ENCODE peak calls at places on chromosomes 2 and 18, in four cellular contexts. E is transverse colon, B is breast epithelium, X is Peyer's patch. V is an unnamed sample.
A peak's percentile ranks its signal among the peaks of the same experiment; 100 is the strongest.

GRCh38 chr18:28167835-28168349 is 9.0 kb downstream of the CDH2 start:
- DNase-seq in E (no peak), B (no peak), X (no peak), V (no peak)

GRCh38 chr2:3771576-3771975 is 68.2 kb downstream of the DCDC2C start:
- DNase-seq in B (no peak), E (no peak), X (no peak), V (no peak)

GRCh38 chr2:225842939-225843338 is 443.4 kb downstream of the NYAP2 start:
- DNase-seq in X (no peak), B (no peak), E (no peak), V (no peak)

GRCh38 chr2:238426568-238427434 is at the start of gene ASB1:
- DNase-seq in B (peak; percentile 67), X (peak; percentile 90), E (peak; percentile 75), V (peak; percentile 80)

GRCh38 chr2:17426708-17427107 is 91.5 kb downstream of the RAD51AP2 start:
- DNase-seq in X (no peak), E (no peak), B (no peak), V (no peak)

GRCh38 chr2:157229572-157229971 is 27.9 kb upstream of the GALNT5 start:
- DNase-seq in E (no peak), X (no peak), B (no peak), V (no peak)

GRCh38 chr2:109085912-109086742 is 42.9 kb upstream of the SH3RF3 start:
- DNase-seq in B (no peak), X (peak; percentile 32), E (no peak), V (no peak)

GRCh38 chr2:124824441-124824840 is 799.4 kb downstream of the CNTNAP5 start:
- DNase-seq in B (no peak), X (no peak), E (no peak), V (no peak)

GRCh38 chr18:58645398-58645797 is 16.5 kb upstream of the ALPK2 start:
- DNase-seq in X (no peak), E (no peak), B (no peak), V (no peak)

GRCh38 chr2:219142329-219142728 is 18.3 kb downstream of the NHEJ1 start:
- DNase-seq in E (no peak), B (no peak), X (no peak), V (no peak)

GRCh38 chr2:29576231-29576630 is 345.2 kb downstream of the ALK start:
- DNase-seq in E (no peak), X (no peak), B (no peak), V (no peak)

GRCh38 chr2:151886235-151886634 is 58.0 kb upstream of the ARL5A start:
- DNase-seq in E (no peak), B (no peak), X (no peak), V (no peak)

GRCh38 chr2:182920631-182921056 is 54.2 kb upstream of the FRZB start:
- DNase-seq in B (no peak), X (no peak), E (no peak), V (no peak)

GRCh38 chr2:54722641-54723299 is 692 bp upstream of the EML6 start:
- DNase-seq in B (no peak), E (no peak), X (no peak), V (peak; percentile 25)

GRCh38 chr18:8519102-8519501 is 90.1 kb upstream of the RAB12 start:
- DNase-seq in E (no peak), X (no peak), B (no peak), V (no peak)

GRCh38 chr18:23864620-23865019 is 149.9 kb upstream of the TTC39C start:
- DNase-seq in B (no peak), X (peak; percentile 66), E (no peak), V (no peak)

GRCh38 chr18:68972176-68972575 is 174.3 kb downstream of the CCDC102B start:
- DNase-seq in E (no peak), B (no peak), X (no peak), V (no peak)

GRCh38 chr18:46705521-46705920 is 48.5 kb upstream of the LOXHD1 start:
- DNase-seq in X (no peak), B (no peak), E (no peak), V (no peak)

GRCh38 chr2:30666307-30666874 is 140.9 kb downstream of the CAPN13 start:
- DNase-seq in B (no peak), X (no peak), E (no peak), V (peak; percentile 36)

GRCh38 chr2:47601518-47602015 is 181.4 kb upstream of the MSH6 start:
- DNase-seq in B (no peak), E (no peak), X (no peak), V (no peak)

GRCh38 chr2:216829533-216829932 is 30.3 kb downstream of the TNP1 start:
- DNase-seq in E (peak; percentile 55), X (peak; percentile 51), B (peak; percentile 56), V (peak; percentile 42)

GRCh38 chr18:34720220-34720619 is 10.1 kb downstream of the DTNA start:
- DNase-seq in B (no peak), X (no peak), E (no peak), V (no peak)

GRCh38 chr18:46343456-46343855 is 239.3 kb downstream of the HAUS1 start:
- DNase-seq in X (no peak), E (no peak), B (no peak), V (no peak)

GRCh38 chr18:55405655-55406373 is 182.2 kb downstream of the TCF4 start:
- DNase-seq in X (peak; percentile 71), B (no peak), E (peak; percentile 42), V (peak; percentile 47)

GRCh38 chr2:159146930-159147666 is 139.4 kb downstream of the WDSUB1 start:
- DNase-seq in E (peak; percentile 87), X (peak; percentile 81), B (no peak), V (peak; percentile 91)

GRCh38 chr18:79912994-79913831 is 38.2 kb downstream of the SLC66A2 start:
- DNase-seq in B (peak; percentile 15), X (no peak), E (no peak), V (no peak)

GRCh38 chr18:35749701-35750100 is 168.2 kb downstream of the GALNT1 start:
- DNase-seq in X (no peak), B (no peak), E (no peak), V (no peak)

DNA sequence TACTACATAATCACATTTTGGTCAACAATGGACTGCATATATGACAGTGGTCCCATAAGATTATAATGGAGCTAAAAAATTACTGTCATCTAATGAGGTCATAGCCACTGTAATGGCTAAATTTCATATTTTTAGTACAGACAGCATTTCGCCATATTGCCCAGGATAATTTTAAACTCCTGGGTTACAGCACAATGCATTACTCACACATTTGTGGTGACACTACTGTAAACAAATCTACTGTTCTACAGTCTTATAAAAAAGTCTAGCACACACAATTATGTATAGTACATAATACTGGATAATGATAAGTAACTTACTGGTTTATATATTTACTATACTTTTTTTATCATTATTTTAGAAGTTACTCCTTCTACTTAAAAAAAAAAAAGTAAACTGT is 12.8 kb downstream of the EIF2AK2 start:
- DNase-seq in B (no peak), X (no peak), E (no peak), V (no peak)
- H3K36me3 ChIP-seq in B (peaks cover 11% of the 10 kb centered on the region), X (peaks cover 86% of the 10 kb centered on the region), E (peaks cover 24% of the 10 kb centered on the region), V (peaks cover 4% of the 10 kb centered on the region)

GRCh38 chr18:21559195-21559594 is 41.3 kb downstream of the ESCO1 start:
- DNase-seq in B (no peak), E (no peak), X (no peak), V (no peak)
- H3K36me3 ChIP-seq in B (no peaks in the 10 kb centered on the region), E (peaks cover 52% of the 10 kb centered on the region), X (peaks cover 80% of the 10 kb centered on the region), V (peaks cover 11% of the 10 kb centered on the region)

GRCh38 chr2:200673191-200673590 is 87.4 kb downstream of the AOX1 start:
- DNase-seq in X (no peak), B (no peak), E (no peak), V (no peak)
- H3K36me3 ChIP-seq in X (no peaks in the 10 kb centered on the region), B (no peaks in the 10 kb centered on the region), E (no peaks in the 10 kb centered on the region), V (no peaks in the 10 kb centered on the region)

GRCh38 chr2:207135340-207135739 is 30.4 kb downstream of the KLF7 start:
- DNase-seq in X (no peak), B (no peak), E (no peak), V (no peak)
- H3K36me3 ChIP-seq in X (no peaks in the 10 kb centered on the region), B (no peaks in the 10 kb centered on the region), E (no peaks in the 10 kb centered on the region), V (no peaks in the 10 kb centered on the region)

DNA sequence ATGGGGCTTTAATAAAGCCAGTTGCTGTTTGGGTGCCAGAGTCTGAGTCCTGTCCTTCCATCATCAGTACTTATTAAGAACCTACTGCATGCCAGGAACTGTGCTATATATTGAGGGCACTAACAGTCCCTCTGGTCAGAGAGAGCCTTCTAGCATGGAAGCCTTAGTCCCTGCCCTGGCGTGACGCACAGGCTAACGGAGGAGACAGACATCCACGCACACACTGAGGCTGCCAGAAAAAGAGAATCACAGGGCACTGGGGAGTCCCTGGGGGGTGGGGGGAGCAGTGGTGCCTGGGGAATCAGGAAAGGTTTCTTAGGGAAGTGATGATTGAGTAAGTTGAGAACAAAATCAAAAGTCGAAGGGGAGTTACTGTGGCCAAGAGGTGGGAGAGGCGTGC is 31.5 kb downstream of the CTIF start:
- DNase-seq in E (no peak), B (no peak), X (no peak), V (no peak)
- H3K36me3 ChIP-seq in E (no peaks in the 10 kb centered on the region), B (no peaks in the 10 kb centered on the region), X (no peaks in the 10 kb centered on the region), V (no peaks in the 10 kb centered on the region)

GRCh38 chr18:56987236-56987635 is 159.7 kb upstream of the BOD1L2 start:
- DNase-seq in E (no peak), X (no peak), B (no peak), V (no peak)

GRCh38 chr18:56992777-56993176 is 154.1 kb upstream of the BOD1L2 start:
- DNase-seq in E (no peak), X (no peak), B (no peak), V (no peak)

GRCh38 chr18:56986829-56987228 is 160.1 kb upstream of the BOD1L2 start:
- DNase-seq in X (no peak), E (no peak), B (no peak), V (no peak)

GRCh38 chr18:56988022-56988421 is 158.9 kb upstream of the BOD1L2 start:
- DNase-seq in B (no peak), X (no peak), E (no peak), V (no peak)

DNA sequence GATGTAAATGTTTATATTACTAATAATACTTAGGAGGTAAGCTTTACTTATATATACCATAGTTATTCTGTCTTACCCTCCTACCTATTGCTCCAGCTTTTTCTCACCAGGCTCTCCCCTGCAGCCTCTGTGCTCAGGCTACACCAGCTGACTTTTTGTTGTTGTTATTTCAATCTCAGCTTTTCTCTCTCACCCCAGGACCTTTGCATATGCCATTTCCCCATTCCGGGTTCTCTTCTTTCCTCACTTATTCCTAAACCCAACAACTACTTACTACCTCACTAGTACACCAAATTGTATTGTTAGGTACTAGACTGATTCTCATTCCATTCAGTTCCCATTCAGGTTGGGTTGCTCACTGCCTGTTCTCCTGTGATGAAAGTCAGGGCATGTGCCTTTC is 156.2 kb upstream of the BOD1L2 start:
- DNase-seq in X (no peak), B (no peak), E (no peak), V (no peak)
- H3K36me3 ChIP-seq in X (no peaks in the 10 kb centered on the region), B (no peaks in the 10 kb centered on the region), E (no peaks in the 10 kb centered on the region), V (no peaks in the 10 kb centered on the region)

GRCh38 chr2:241237047-241237446 is 48.6 kb downstream of the ANO7 start:
- DNase-seq in B (no peak), E (no peak), X (no peak), V (no peak)
- H3K36me3 ChIP-seq in B (peaks cover 13% of the 10 kb centered on the region), E (peaks cover 95% of the 10 kb centered on the region), X (peaks cover 97% of the 10 kb centered on the region), V (peaks cover 73% of the 10 kb centered on the region)

V was measured in colonic mucosa.